ENCODE peak calls at places on chromosomes 3 and 15, in ten cellular contexts. F, I, O, Y, Z, N, R, W, D and J are unnamed samples.

GRCh38 chr15:38707802-38708671 is 143.4 kb upstream of the RASGRP1 start:
- DNase-seq in Y (peak; percentile 55), D (no peak), Z (no peak), F (peak; percentile 49), N (no peak), W (peak; percentile 53), O (peak; percentile 59), R (no peak), I (peak; percentile 31), J (no peak)

GRCh38 chr3:146502887-146503458 is 33.6 kb upstream of the PLSCR2 start:
- DNase-seq in O (no peak), R (no peak), N (no peak), I (no peak), F (no peak), D (no peak), Y (no peak), W (no peak), Z (no peak), J (no peak)

GRCh38 chr15:64090527-64090926 is 3.1 kb downstream of the CIAO2A start:
- DNase-seq in D (no peak), Y (no peak), N (no peak), I (no peak), F (no peak), Z (no peak), O (peak; percentile 71), R (no peak), W (no peak), J (no peak)

GRCh38 chr15:80804970-80805495 is 25.9 kb downstream of the CEMIP start:
- DNase-seq in W (no peak), F (no peak), Z (no peak), Y (peak; percentile 38), D (no peak), R (no peak), N (no peak), O (no peak), I (no peak), J (no peak)

GRCh38 chr3:181076558-181076957 is 87.0 kb upstream of the DNAJC19 start:
- DNase-seq in O (no peak), I (no peak), F (no peak), R (no peak), D (no peak), Z (no peak), N (no peak), Y (no peak), W (no peak), J (no peak)

GRCh38 chr3:48222616-48223513 is at the start of gene CAMP:
- DNase-seq in Y (peak; percentile 34), Z (peak; percentile 78), D (no peak), I (peak; percentile 61), W (no peak), N (peak; percentile 61), R (peak; percentile 72), O (peak; percentile 92), F (peak; percentile 51), J (peak; percentile 60)

GRCh38 chr15:43957724-43958123 is 130.9 kb downstream of the WDR76 start:
- DNase-seq in N (no peak), Y (no peak), D (no peak), R (no peak), I (no peak), O (no peak), Z (no peak), F (no peak), W (no peak), J (no peak)

GRCh38 chr3:14175383-14176037 is 2.9 kb downstream of the XPC start:
- DNase-seq in I (no peak), Z (no peak), Y (no peak), W (no peak), D (no peak), F (no peak), N (no peak), O (peak; percentile 60), R (no peak), J (no peak)

GRCh38 chr3:27675287-27675686 is 46.8 kb downstream of the EOMES start:
- DNase-seq in F (no peak), O (no peak), Z (no peak), I (no peak), W (no peak), R (no peak), N (no peak), Y (no peak), D (no peak), J (no peak)

GRCh38 chr15:76337047-76337738 is 620 bp downstream of the ISL2 start:
- DNase-seq in F (no peak), R (no peak), Y (no peak), N (no peak), I (no peak), Z (no peak), O (peak; percentile 24), W (no peak), D (no peak), J (no peak)

GRCh38 chr3:127764841-127765362 is 57.4 kb downstream of the MGLL start:
- DNase-seq in N (no peak), W (no peak), I (no peak), Z (no peak), R (no peak), Y (no peak), D (no peak), O (no peak), F (no peak), J (no peak)
- H3K4me1 ChIP-seq in N (peaks cover 42% of the 10 kb centered on the region), W (no peaks in the 10 kb centered on the region), I (peaks cover 20% of the 10 kb centered on the region), Z (peaks cover 59% of the 10 kb centered on the region), R (peaks cover 93% of the 10 kb centered on the region), Y (peaks cover 10% of the 10 kb centered on the region), D (no peaks in the 10 kb centered on the region), O (peaks cover 15% of the 10 kb centered on the region), F (peaks cover 10% of the 10 kb centered on the region), J (peaks cover 16% of the 10 kb centered on the region)

DNA sequence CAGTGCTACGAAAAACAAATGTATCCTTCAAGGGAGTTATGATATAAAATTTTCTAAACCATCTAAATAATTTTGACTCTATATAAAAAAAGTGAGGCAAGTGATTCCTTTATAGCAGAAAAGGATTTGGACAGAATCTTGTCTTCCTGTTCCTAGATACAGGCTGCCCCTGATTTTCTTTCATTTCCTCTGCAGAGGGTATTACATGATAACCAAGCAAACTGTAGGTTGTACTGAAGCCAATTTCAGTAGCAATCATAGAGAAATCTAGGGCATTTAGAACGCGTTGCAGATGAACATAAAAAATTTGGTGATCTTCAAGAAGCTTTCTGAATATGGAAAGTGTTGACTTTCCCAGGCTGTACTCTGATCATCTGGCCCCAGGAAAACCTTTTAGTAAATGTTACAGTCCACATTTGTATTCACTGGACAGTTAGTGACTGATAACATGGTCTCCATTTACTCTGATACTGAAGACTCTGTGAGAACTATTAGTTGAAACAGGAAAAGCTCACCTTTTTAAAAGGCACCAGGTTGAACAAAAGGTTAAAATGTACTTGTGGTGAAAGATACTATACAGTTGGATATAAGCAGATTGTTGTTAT is 9.1 kb upstream of the UTS2B start:
- DNase-seq in F (no peak), N (no peak), D (no peak), R (no peak), I (no peak), Z (no peak), Y (no peak), W (no peak), O (no peak), J (no peak)
- H3K4me1 ChIP-seq in F (peaks cover 52% of the 10 kb centered on the region), N (peaks cover 80% of the 10 kb centered on the region), D (peaks cover 68% of the 10 kb centered on the region), R (peaks cover 100% of the 10 kb centered on the region), I (peaks cover 18% of the 10 kb centered on the region), Z (peaks cover 68% of the 10 kb centered on the region), Y (no peaks in the 10 kb centered on the region), W (no peaks in the 10 kb centered on the region), O (peaks cover 26% of the 10 kb centered on the region), J (peaks cover 21% of the 10 kb centered on the region)

DNA sequence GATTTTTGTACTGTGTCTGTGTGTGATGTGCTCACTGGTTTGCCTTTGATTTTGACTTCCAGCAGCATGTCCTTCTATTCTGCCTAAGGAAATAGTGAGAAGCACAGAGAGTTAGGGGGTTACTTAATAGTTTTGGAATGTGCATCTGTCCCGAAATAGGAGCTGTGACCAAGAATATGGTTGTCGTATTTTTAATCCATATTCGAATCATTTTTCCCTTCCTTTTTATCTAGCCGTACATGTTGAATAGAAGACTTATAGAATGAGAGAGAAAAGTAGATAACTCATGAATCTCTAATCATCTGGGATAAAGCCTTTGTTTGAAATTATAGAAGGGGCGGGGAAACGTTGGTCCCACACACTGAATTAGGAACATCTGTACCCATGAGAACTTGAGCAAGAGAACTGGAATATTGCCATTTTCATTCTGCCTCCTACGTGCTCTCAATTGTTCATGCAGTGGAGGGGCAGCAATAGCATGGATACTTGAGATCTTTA is 23.6 kb downstream of the CRTC3 start:
- DNase-seq in W (no peak), N (no peak), Z (no peak), R (no peak), I (no peak), Y (no peak), D (no peak), O (no peak), F (no peak), J (no peak)
- H3K4me1 ChIP-seq in W (no peaks in the 10 kb centered on the region), N (peaks cover 40% of the 10 kb centered on the region), Z (peaks cover 54% of the 10 kb centered on the region), R (peaks cover 82% of the 10 kb centered on the region), I (peaks cover 13% of the 10 kb centered on the region), Y (peaks cover 7% of the 10 kb centered on the region), D (no peaks in the 10 kb centered on the region), O (peaks cover 21% of the 10 kb centered on the region), F (peaks cover 35% of the 10 kb centered on the region), J (peaks cover 5% of the 10 kb centered on the region)

GRCh38 chr15:52114656-52115055 is 2.1 kb upstream of the BCL2L10 start:
- DNase-seq in N (no peak), D (no peak), Y (no peak), F (no peak), W (no peak), Z (no peak), R (no peak), O (no peak), I (no peak), J (no peak)

GRCh38 chr15:52117549-52117948 is 5.0 kb upstream of the BCL2L10 start:
- DNase-seq in R (no peak), N (no peak), Y (no peak), I (no peak), Z (no peak), W (no peak), F (no peak), O (no peak), D (no peak), J (no peak)

GRCh38 chr15:52114256-52114655 is 1.7 kb upstream of the BCL2L10 start:
- DNase-seq in O (no peak), F (no peak), I (no peak), D (no peak), W (no peak), N (no peak), Z (no peak), R (no peak), Y (no peak), J (no peak)

GRCh38 chr15:52113708-52114107 is 1.1 kb upstream of the BCL2L10 start:
- DNase-seq in W (no peak), N (no peak), Y (no peak), R (no peak), F (no peak), D (no peak), O (no peak), Z (no peak), I (no peak), J (no peak)

DNA sequence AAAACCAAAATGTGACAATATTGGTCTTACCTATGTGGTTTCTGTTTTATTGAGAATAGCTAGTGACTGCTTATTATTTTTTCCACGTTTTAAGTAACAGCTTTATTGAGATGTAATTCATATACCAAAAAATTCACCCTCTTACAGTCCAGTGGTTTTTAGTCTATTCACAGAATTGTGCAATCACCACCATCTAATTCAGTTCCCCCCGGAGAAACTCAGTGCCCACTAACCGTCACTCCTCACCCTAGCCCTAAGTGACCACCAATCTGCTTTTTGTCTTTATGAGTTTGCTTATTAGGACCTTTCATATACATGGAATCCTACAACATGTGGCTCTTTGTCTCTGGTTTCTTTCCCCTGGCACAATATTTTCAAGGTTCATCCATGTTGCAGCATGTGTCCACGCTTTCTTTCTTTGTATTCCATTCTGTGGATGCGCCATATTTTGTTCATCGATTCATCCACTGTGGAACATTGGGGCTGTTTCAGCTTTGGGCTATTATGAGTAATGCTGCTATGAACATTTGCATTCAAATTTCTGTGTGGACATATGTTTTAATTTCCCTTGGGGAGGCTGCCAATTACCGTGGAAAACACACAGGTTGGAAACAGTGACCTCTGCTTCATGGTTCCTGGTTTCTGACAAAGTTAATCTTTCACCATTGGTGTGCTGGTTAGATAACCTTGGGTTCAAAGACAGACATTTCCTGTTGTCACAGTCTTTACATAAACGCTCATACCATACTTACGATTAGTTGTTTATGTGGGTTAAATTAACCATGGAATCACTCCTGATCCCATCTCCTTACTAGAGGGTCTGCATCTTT is 3.2 kb upstream of the BCL2L10 start:
- DNase-seq in F (peak; percentile 64), R (no peak), I (peak; percentile 38), D (no peak), Y (peak; percentile 74), W (no peak), O (no peak), Z (no peak), N (no peak), J (no peak)
- H3K4me1 ChIP-seq in F (peaks cover 41% of the 10 kb centered on the region), R (peaks cover 9% of the 10 kb centered on the region), I (peaks cover 21% of the 10 kb centered on the region), D (no peaks in the 10 kb centered on the region), Y (peaks cover 5% of the 10 kb centered on the region), W (no peaks in the 10 kb centered on the region), O (no peaks in the 10 kb centered on the region), Z (no peaks in the 10 kb centered on the region), N (no peaks in the 10 kb centered on the region), J (no peaks in the 10 kb centered on the region)